ENCODE peak calls at places on chromosomes 16 and 17, in ten cellular contexts. One of them, this sample, is unnamed.

GRCh38 chr17:18064053-18064452 is 23.7 kb upstream of the DRG2 start:
- DNase-seq in adrenal gland: no peak
- DNase-seq in GM23338: no peak
- DNase-seq in lower lobe of right lung: no peak
- DNase-seq in gastrocnemius medialis: peak; percentile 45
- DNase-seq in nephron progenitor cell: no peak
- DNase-seq in astrocyte of the cerebellum: no peak
- DNase-seq in GM12865: no peak
- DNase-seq in GM13977: no peak
- DNase-seq in Calu3: no peak
- DNase-seq in this sample: no peak

GRCh38 chr17:29124135-29124930 is 55.9 kb downstream of the MYO18A start:
- DNase-seq in adrenal gland: peak; percentile 62
- DNase-seq in nephron progenitor cell: no peak
- DNase-seq in GM12865: peak; percentile 67
- DNase-seq in GM23338: peak; percentile 86
- DNase-seq in gastrocnemius medialis: no peak
- DNase-seq in GM13977: peak; percentile 79
- DNase-seq in astrocyte of the cerebellum: peak; percentile 72
- DNase-seq in lower lobe of right lung: no peak
- DNase-seq in Calu3: peak; percentile 64
- DNase-seq in this sample: peak; percentile 39

GRCh38 chr17:13078591-13078990 is 60.8 kb upstream of the ELAC2 start:
- DNase-seq in astrocyte of the cerebellum: no peak
- DNase-seq in adrenal gland: no peak
- DNase-seq in nephron progenitor cell: no peak
- DNase-seq in lower lobe of right lung: no peak
- DNase-seq in GM23338: no peak
- DNase-seq in GM12865: no peak
- DNase-seq in gastrocnemius medialis: no peak
- DNase-seq in Calu3: no peak
- DNase-seq in GM13977: no peak
- DNase-seq in this sample: no peak

GRCh38 chr16:84357191-84357651 is 11.1 kb upstream of the ATP2C2 start:
- DNase-seq in gastrocnemius medialis: no peak
- DNase-seq in GM12865: no peak
- DNase-seq in GM13977: no peak
- DNase-seq in astrocyte of the cerebellum: peak; percentile 15
- DNase-seq in GM23338: no peak
- DNase-seq in nephron progenitor cell: no peak
- DNase-seq in Calu3: no peak
- DNase-seq in adrenal gland: no peak
- DNase-seq in lower lobe of right lung: no peak
- DNase-seq in this sample: no peak

GRCh38 chr17:751269-752001 is 629 bp downstream of the GEMIN4 start:
- DNase-seq in nephron progenitor cell: no peak
- DNase-seq in astrocyte of the cerebellum: no peak
- DNase-seq in GM13977: peak; percentile 61
- DNase-seq in GM12865: peak; percentile 76
- DNase-seq in adrenal gland: peak; percentile 46
- DNase-seq in GM23338: peak; percentile 33
- DNase-seq in Calu3: peak; percentile 31
- DNase-seq in lower lobe of right lung: peak; percentile 62
- DNase-seq in gastrocnemius medialis: no peak
- DNase-seq in this sample: no peak

GRCh38 chr17:39404542-39405378 is 3.3 kb upstream of the FBXL20 start:
- DNase-seq in GM12865: peak; percentile 16
- DNase-seq in adrenal gland: peak; percentile 28
- DNase-seq in astrocyte of the cerebellum: peak; percentile 29
- DNase-seq in Calu3: peak; percentile 38
- DNase-seq in GM23338: no peak
- DNase-seq in gastrocnemius medialis: no peak
- DNase-seq in lower lobe of right lung: no peak
- DNase-seq in GM13977: no peak
- DNase-seq in nephron progenitor cell: no peak
- DNase-seq in this sample: no peak

GRCh38 chr17:75068750-75069149 is 19.0 kb upstream of the SLC16A5 start:
- DNase-seq in GM12865: no peak
- DNase-seq in gastrocnemius medialis: no peak
- DNase-seq in nephron progenitor cell: no peak
- DNase-seq in GM23338: no peak
- DNase-seq in GM13977: no peak
- DNase-seq in lower lobe of right lung: no peak
- DNase-seq in adrenal gland: no peak
- DNase-seq in Calu3: no peak
- DNase-seq in astrocyte of the cerebellum: no peak
- DNase-seq in this sample: no peak

GRCh38 chr16:19432429-19432828 is 14.7 kb downstream of the TMC5 start:
- DNase-seq in lower lobe of right lung: no peak
- DNase-seq in nephron progenitor cell: no peak
- DNase-seq in GM12865: no peak
- DNase-seq in astrocyte of the cerebellum: no peak
- DNase-seq in GM13977: no peak
- DNase-seq in gastrocnemius medialis: no peak
- DNase-seq in Calu3: peak; percentile 78
- DNase-seq in adrenal gland: no peak
- DNase-seq in GM23338: peak; percentile 51
- DNase-seq in this sample: no peak

GRCh38 chr16:89099905-89100304 is 6.3 kb downstream of the ACSF3 start:
- DNase-seq in Calu3: no peak
- DNase-seq in GM13977: no peak
- DNase-seq in astrocyte of the cerebellum: no peak
- DNase-seq in GM23338: no peak
- DNase-seq in gastrocnemius medialis: no peak
- DNase-seq in lower lobe of right lung: no peak
- DNase-seq in adrenal gland: no peak
- DNase-seq in nephron progenitor cell: no peak
- DNase-seq in GM12865: no peak
- DNase-seq in this sample: no peak

GRCh38 chr17:5424909-5425308 is 4.9 kb downstream of the RPAIN start:
- DNase-seq in GM12865: no peak
- DNase-seq in Calu3: no peak
- DNase-seq in lower lobe of right lung: no peak
- DNase-seq in adrenal gland: no peak
- DNase-seq in astrocyte of the cerebellum: no peak
- DNase-seq in gastrocnemius medialis: no peak
- DNase-seq in nephron progenitor cell: no peak
- DNase-seq in GM23338: no peak
- DNase-seq in GM13977: no peak
- DNase-seq in this sample: no peak

GRCh38 chr17:67532326-67532871 is 155.3 kb downstream of the PITPNC1 start:
- DNase-seq in nephron progenitor cell: no peak
- DNase-seq in GM13977: no peak
- DNase-seq in astrocyte of the cerebellum: no peak
- DNase-seq in gastrocnemius medialis: no peak
- DNase-seq in Calu3: no peak
- DNase-seq in adrenal gland: peak; percentile 40
- DNase-seq in GM12865: no peak
- DNase-seq in lower lobe of right lung: no peak
- DNase-seq in GM23338: no peak
- DNase-seq in this sample: no peak

GRCh38 chr16:85402910-85403692 is 210.0 kb upstream of the GSE1 start:
- DNase-seq in GM12865: no peak
- DNase-seq in astrocyte of the cerebellum: no peak
- DNase-seq in gastrocnemius medialis: no peak
- DNase-seq in adrenal gland: peak; percentile 66
- DNase-seq in Calu3: peak; percentile 0
- DNase-seq in lower lobe of right lung: peak; percentile 45
- DNase-seq in GM23338: peak; percentile 52
- DNase-seq in nephron progenitor cell: no peak
- DNase-seq in GM13977: no peak
- DNase-seq in this sample: no peak

GRCh38 chr16:11632455-11632921 is 35.8 kb upstream of the SNN start:
- DNase-seq in GM12865: no peak
- DNase-seq in GM13977: no peak
- DNase-seq in Calu3: peak; percentile 38
- DNase-seq in GM23338: no peak
- DNase-seq in astrocyte of the cerebellum: peak; percentile 26
- DNase-seq in adrenal gland: peak; percentile 53
- DNase-seq in gastrocnemius medialis: no peak
- DNase-seq in nephron progenitor cell: peak; percentile 36
- DNase-seq in lower lobe of right lung: peak; percentile 75
- DNase-seq in this sample: no peak

GRCh38 chr17:75848523-75849303 is 4.5 kb upstream of the UNC13D start:
- DNase-seq in GM12865: peak; percentile 80
- DNase-seq in adrenal gland: peak; percentile 78
- DNase-seq in astrocyte of the cerebellum: no peak
- DNase-seq in GM13977: peak; percentile 51
- DNase-seq in gastrocnemius medialis: no peak
- DNase-seq in lower lobe of right lung: peak; percentile 87
- DNase-seq in GM23338: peak; percentile 96
- DNase-seq in Calu3: peak; percentile 82
- DNase-seq in nephron progenitor cell: peak; percentile 87
- DNase-seq in this sample: peak; percentile 73

GRCh38 chr17:75595919-75596310 is 8.3 kb downstream of the MYO15B start:
- DNase-seq in Calu3: no peak
- DNase-seq in gastrocnemius medialis: no peak
- DNase-seq in GM23338: no peak
- DNase-seq in adrenal gland: no peak
- DNase-seq in nephron progenitor cell: no peak
- DNase-seq in astrocyte of the cerebellum: no peak
- DNase-seq in lower lobe of right lung: no peak
- DNase-seq in GM12865: no peak
- DNase-seq in GM13977: no peak
- DNase-seq in this sample: no peak

GRCh38 chr16:23668225-23668624 is 10.5 kb upstream of the PLK1 start:
- DNase-seq in lower lobe of right lung: no peak
- DNase-seq in GM12865: no peak
- DNase-seq in Calu3: no peak
- DNase-seq in gastrocnemius medialis: no peak
- DNase-seq in GM23338: no peak
- DNase-seq in GM13977: no peak
- DNase-seq in nephron progenitor cell: no peak
- DNase-seq in adrenal gland: no peak
- DNase-seq in astrocyte of the cerebellum: no peak
- DNase-seq in this sample: no peak

GRCh38 chr17:49575524-49576120 is at the start of gene NXPH3:
- DNase-seq in GM13977: peak; percentile 90
- DNase-seq in nephron progenitor cell: peak; percentile 82
- DNase-seq in adrenal gland: peak; percentile 47
- DNase-seq in gastrocnemius medialis: no peak
- DNase-seq in Calu3: peak; percentile 90
- DNase-seq in lower lobe of right lung: peak; percentile 78
- DNase-seq in GM23338: peak; percentile 88
- DNase-seq in astrocyte of the cerebellum: no peak
- DNase-seq in GM12865: peak; percentile 67
- DNase-seq in this sample: peak; percentile 58
- TF ChIP-seq CTCF in GM13977: peak; percentile 79
- TF ChIP-seq CTCF in nephron progenitor cell: no peak
- TF ChIP-seq CTCF in adrenal gland: no peak
- TF ChIP-seq CTCF in gastrocnemius medialis: no peak
- TF ChIP-seq CTCF in Calu3: peak; percentile 65
- TF ChIP-seq CTCF in lower lobe of right lung: peak; percentile 53
- TF ChIP-seq CTCF in GM23338: peak; percentile 17
- TF ChIP-seq CTCF in astrocyte of the cerebellum: peak; percentile 9
- TF ChIP-seq CTCF in GM12865: peak; percentile 53
- TF ChIP-seq CTCF in this sample: peak; percentile 76

DNA sequence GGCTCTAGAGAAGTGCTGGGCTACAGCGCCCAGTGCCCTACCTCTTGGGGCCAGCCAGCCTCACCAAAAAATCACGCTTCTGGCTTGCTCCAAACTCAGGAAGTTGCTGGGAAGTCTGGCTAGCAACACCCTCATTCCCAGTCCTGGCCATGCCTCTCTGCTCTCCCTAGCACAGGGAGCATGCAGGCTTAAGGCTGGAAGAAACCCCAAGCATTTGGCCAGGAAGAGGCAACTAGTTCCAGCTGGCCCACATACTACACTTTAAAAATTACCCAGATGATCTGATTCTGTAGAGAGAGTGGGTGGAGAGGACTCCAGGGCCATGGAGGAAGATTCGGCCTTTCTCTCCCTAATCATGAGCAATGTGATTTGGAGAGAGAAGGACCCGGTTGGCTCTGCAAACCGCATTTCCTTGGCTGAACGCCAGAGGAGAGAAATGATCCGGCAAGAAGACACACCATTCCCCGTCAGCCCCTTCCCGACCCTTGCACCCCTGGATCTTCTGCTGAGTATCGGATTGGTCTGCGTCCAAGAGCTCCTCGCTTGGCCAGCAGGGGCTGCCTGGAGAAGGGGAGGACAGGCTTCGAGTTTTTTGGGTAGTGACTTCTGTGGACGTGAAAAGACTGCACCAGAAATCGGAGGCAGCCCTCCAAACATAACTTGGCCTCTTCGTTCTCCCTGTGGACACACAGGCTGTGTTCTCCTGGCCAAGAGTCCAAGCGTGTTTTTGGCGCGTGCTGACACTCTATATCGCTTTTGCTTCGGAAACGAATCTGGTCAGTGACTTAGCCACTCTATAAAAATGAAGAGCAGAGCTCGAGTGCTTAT is 406.3 kb downstream of the WWOX start:
- DNase-seq in GM23338: peak; percentile 26
- DNase-seq in adrenal gland: peak; percentile 55
- DNase-seq in GM13977: no peak
- DNase-seq in Calu3: no peak
- DNase-seq in GM12865: no peak
- DNase-seq in nephron progenitor cell: no peak
- DNase-seq in astrocyte of the cerebellum: peak; percentile 12
- DNase-seq in lower lobe of right lung: peak; percentile 52
- DNase-seq in gastrocnemius medialis: peak; percentile 35
- DNase-seq in this sample: no peak
- TF ChIP-seq CTCF in GM23338: peak; percentile 15
- TF ChIP-seq CTCF in adrenal gland: no peak
- TF ChIP-seq CTCF in GM13977: no peak
- TF ChIP-seq CTCF in Calu3: no peak
- TF ChIP-seq CTCF in GM12865: no peak
- TF ChIP-seq CTCF in nephron progenitor cell: no peak
- TF ChIP-seq CTCF in astrocyte of the cerebellum: peak; percentile 40
- TF ChIP-seq CTCF in lower lobe of right lung: peak; percentile 33
- TF ChIP-seq CTCF in gastrocnemius medialis: peak; percentile 47
- TF ChIP-seq CTCF in this sample: no peak

GRCh38 chr17:47941246-47941997 is at the start of gene PNPO:
- DNase-seq in adrenal gland: peak; percentile 98
- DNase-seq in lower lobe of right lung: peak; percentile 97
- DNase-seq in GM23338: peak; percentile 98
- DNase-seq in nephron progenitor cell: peak; percentile 61
- DNase-seq in astrocyte of the cerebellum: peak; percentile 96
- DNase-seq in GM13977: peak; percentile 97
- DNase-seq in gastrocnemius medialis: peak; percentile 95
- DNase-seq in GM12865: peak; percentile 98
- DNase-seq in Calu3: peak; percentile 98
- DNase-seq in this sample: peak; percentile 56
- TF ChIP-seq CTCF in adrenal gland: no peak
- TF ChIP-seq CTCF in lower lobe of right lung: no peak
- TF ChIP-seq CTCF in GM23338: no peak
- TF ChIP-seq CTCF in nephron progenitor cell: no peak
- TF ChIP-seq CTCF in astrocyte of the cerebellum: no peak
- TF ChIP-seq CTCF in GM13977: peak; percentile 15
- TF ChIP-seq CTCF in gastrocnemius medialis: peak; percentile 24
- TF ChIP-seq CTCF in GM12865: no peak
- TF ChIP-seq CTCF in Calu3: no peak
- TF ChIP-seq CTCF in this sample: no peak

DNA sequence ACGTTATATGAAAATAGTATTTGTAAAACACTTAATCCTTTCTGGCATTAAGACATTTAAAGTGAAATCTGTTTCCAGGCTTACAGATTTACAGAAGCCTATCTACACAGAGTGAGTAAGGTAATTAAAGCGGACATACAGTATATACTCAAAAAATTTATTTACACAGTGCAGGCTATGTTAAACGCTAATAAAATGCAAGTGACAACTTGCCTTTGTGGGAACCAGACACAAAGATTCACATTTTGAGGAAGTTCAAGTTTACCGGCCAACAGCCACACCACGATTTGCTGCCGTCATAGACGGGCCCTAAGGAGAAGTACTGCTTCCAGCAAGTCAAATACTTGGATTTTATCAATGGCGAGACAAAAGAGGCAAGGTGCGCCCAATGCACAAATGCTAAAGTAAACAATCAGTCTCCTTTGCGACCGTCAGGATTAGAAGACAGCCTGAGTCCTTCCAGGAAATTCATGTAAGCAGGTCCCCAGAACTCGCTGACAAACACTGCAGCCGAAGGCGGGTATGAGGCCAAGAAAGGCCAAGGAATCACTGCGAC is 799 bp downstream of the VPS35 start:
- DNase-seq in gastrocnemius medialis: no peak
- DNase-seq in GM23338: no peak
- DNase-seq in astrocyte of the cerebellum: no peak
- DNase-seq in adrenal gland: no peak
- DNase-seq in GM13977: no peak
- DNase-seq in nephron progenitor cell: no peak
- DNase-seq in GM12865: no peak
- DNase-seq in Calu3: no peak
- DNase-seq in lower lobe of right lung: peak; percentile 76
- DNase-seq in this sample: no peak
- TF ChIP-seq CTCF in gastrocnemius medialis: no peak
- TF ChIP-seq CTCF in GM23338: no peak
- TF ChIP-seq CTCF in astrocyte of the cerebellum: peak; percentile 5
- TF ChIP-seq CTCF in adrenal gland: no peak
- TF ChIP-seq CTCF in GM13977: peak; percentile 45
- TF ChIP-seq CTCF in nephron progenitor cell: peak; percentile 32
- TF ChIP-seq CTCF in GM12865: peak; percentile 39
- TF ChIP-seq CTCF in Calu3: no peak
- TF ChIP-seq CTCF in lower lobe of right lung: no peak
- TF ChIP-seq CTCF in this sample: no peak